ENCODE peak calls at places on chromosomes 4 and X, in four cellular contexts. P, R, S and L are unnamed samples.

GRCh38 chr4:4506961-4507360 is 34.9 kb downstream of the STX18 start:
- DNase-seq in S (no peak), P (no peak), R (no peak), L (no peak)

GRCh38 chrX:116281106-116281505 is 110.6 kb downstream of the AGTR2 start:
- DNase-seq in R (no peak), P (no peak), S (no peak), L (peak; percentile 35)

GRCh38 chrX:39470588-39471155 is 627.1 kb downstream of the BCOR start:
- DNase-seq in P (peak; percentile 45), R (no peak), S (no peak), L (no peak)

GRCh38 chr4:7050481-7051143 is 7.4 kb downstream of the TADA2B start:
- DNase-seq in P (no peak), R (no peak), S (no peak), L (no peak)

GRCh38 chrX:65136424-65136823 is 160.2 kb upstream of the ZC4H2 start:
- DNase-seq in P (no peak), R (no peak), S (no peak), L (no peak)

GRCh38 chr4:81215936-81216335 is 914 bp upstream of the PRKG2 start:
- DNase-seq in R (no peak), S (no peak), P (no peak), L (no peak)

GRCh38 chr4:100462206-100462605 is 55.6 kb downstream of the EMCN start:
- DNase-seq in S (no peak), P (peak; percentile 49), R (no peak), L (peak; percentile 17)

GRCh38 chrX:10015711-10016515 is 48.8 kb downstream of the CLDN34 start:
- DNase-seq in R (no peak), S (no peak), P (peak; percentile 35), L (peak; percentile 40)

GRCh38 chrX:56503941-56504673 is 59.3 kb upstream of the UBQLN2 start:
- DNase-seq in S (no peak), P (no peak), R (no peak), L (no peak)

GRCh38 chr4:147060171-147060931 is 114.7 kb upstream of the TTC29 start:
- DNase-seq in S (no peak), R (no peak), P (peak; percentile 81), L (no peak)

GRCh38 chr4:174136013-174136412 is 147.5 kb downstream of the FBXO8 start:
- DNase-seq in R (no peak), P (no peak), S (no peak), L (no peak)

GRCh38 chr4:87425711-87426110 is 3.3 kb downstream of the NUDT9 start:
- DNase-seq in R (no peak), P (no peak), S (no peak), L (no peak)
- TF ChIP-seq MAZ in R (no peak), P (no peak), S (no peak), L (no peak)

DNA sequence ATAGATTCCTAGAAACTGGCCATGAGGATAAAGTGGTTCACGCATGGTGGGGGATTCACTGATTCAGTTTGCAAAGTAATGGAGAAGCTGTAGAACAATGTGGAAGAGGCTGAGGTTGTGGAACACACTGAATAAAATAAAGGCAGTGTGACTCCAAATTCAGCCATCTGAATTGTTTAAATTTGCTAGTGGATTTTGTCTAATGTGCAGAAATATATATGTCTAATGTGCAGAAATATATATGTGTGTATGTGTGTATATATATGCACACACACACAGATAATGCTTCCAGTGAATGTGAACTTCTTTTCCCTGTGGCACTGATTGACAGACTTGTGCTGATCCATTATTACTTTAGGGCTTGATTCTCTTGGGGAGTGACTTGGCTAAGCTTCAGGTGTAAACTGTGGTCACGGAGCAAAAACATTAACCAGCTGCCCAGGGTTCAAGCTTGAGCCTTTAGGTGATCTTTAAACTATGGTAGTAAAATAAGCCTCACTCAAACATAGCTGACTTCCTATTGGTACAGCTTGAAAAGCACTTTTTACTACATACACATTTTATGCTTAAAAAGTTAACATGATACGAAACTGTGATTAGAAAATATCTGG is 3.5 kb downstream of the STBD1 start:
- DNase-seq in R (no peak), S (no peak), P (no peak), L (no peak)
- TF ChIP-seq SMC3 in R (no peak), S (no peak), P (no peak), L (no peak)

DNA sequence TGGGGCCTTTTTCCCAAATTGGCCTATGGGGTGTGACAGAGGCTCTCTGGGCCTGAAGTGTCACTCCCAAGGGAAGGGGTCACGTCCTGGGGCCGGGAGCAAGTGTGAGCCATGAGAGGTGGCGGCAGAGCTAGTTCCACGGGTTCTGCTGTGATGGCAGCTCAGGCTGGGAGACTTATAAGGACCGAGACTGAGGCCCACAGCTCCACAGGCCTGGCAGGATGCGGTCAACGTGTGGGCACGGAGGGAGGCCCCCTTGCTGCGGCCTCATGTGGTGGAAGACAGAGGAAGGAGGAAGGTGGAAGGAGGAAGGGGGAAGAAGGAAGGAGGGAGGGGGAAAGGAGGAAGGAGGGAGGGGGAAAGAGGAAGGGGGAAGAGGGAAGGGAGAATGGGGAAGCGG is 7.2 kb upstream of the CPLX1 start:
- DNase-seq in P (no peak), R (no peak), S (no peak), L (no peak)
- TF ChIP-seq MAZ in P (no peak), R (no peak), S (no peak), L (no peak)

GRCh38 chr4:24471623-24472510 is 112.5 kb downstream of the DHX15 start:
- DNase-seq in R (no peak), S (no peak), P (no peak), L (no peak)
- TF ChIP-seq SMC3 in R (no peak), S (no peak), P (no peak), L (no peak)

GRCh38 chr4:75939890-75940691 is 722 bp downstream of the NAAA start:
- DNase-seq in R (peak; percentile 55), P (peak; percentile 32), S (peak; percentile 76), L (peak; percentile 84)
- TF ChIP-seq MAZ in R (no peak), P (peak; percentile 12), S (peak; percentile 19), L (no peak)

GRCh38 chrX:133913658-133914388 is 71.6 kb downstream of the GPC3 start:
- DNase-seq in P (no peak), S (no peak), R (no peak), L (no peak)
- TF ChIP-seq SMC3 in P (no peak), S (no peak), R (no peak), L (no peak)

GRCh38 chrX:132908891-132909290 is 49.5 kb downstream of the HS6ST2 start:
- DNase-seq in S (no peak), P (no peak), R (no peak), L (no peak)
- TF ChIP-seq MAZ in S (no peak), P (no peak), R (no peak), L (no peak)